ENCODE peak calls at places on chromosomes 13 and 19, in five cellular contexts. N, I, W, F and U are unnamed samples.

GRCh38 chr13:90068658-90069057 is 1278.8 kb upstream of the MIR17HG start:
- DNase-seq in N (no peak), I (no peak), W (no peak), F (no peak), U (no peak)

GRCh38 chr13:92197669-92198068 is 799.2 kb downstream of the GPC5 start:
- DNase-seq in N (peak), I (no peak), W (no peak), F (no peak), U (no peak)

GRCh38 chr19:20964798-20965197 is 41.7 kb downstream of the ZNF85 start:
- DNase-seq in N (no peak), I (no peak), W (no peak), F (no peak), U (no peak)

GRCh38 chr19:46180701-46181385 is 32.8 kb downstream of the IGFL2 start:
- DNase-seq in N (peak), I (peak), W (no peak), F (no peak), U (no peak)

GRCh38 chr13:32639502-32640105 is 53.4 kb downstream of the PDS5B start:
- DNase-seq in N (peak), I (peak), W (no peak), F (peak), U (peak)

GRCh38 chr19:16328824-16329482 is 4.3 kb downstream of the KLF2 start:
- DNase-seq in N (no peak), I (no peak), W (no peak), F (no peak), U (no peak)

GRCh38 chr13:111552891-111553637 is 232.6 kb downstream of the TEX29 start:
- DNase-seq in N (no peak), I (no peak), W (no peak), F (no peak), U (no peak)

GRCh38 chr19:17576758-17577532 is 21.5 kb downstream of the COLGALT1 start:
- DNase-seq in N (peak), I (peak), W (peak), F (peak), U (peak)

GRCh38 chr19:19539738-19540703 is 2.0 kb downstream of the CILP2 start:
- DNase-seq in N (peak), I (peak), W (peak), F (peak), U (peak)

GRCh38 chr19:1406818-1407661 is at the start of gene DAZAP1:
- DNase-seq in N (peak), I (peak), W (peak), F (peak), U (peak)

GRCh38 chr19:2869618-2870017 is 2.5 kb downstream of the ZNF556 start:
- DNase-seq in N (no peak), I (no peak), W (no peak), F (no peak), U (no peak)

GRCh38 chr19:19064098-19064722 is 416 bp downstream of the SLC25A42 start:
- DNase-seq in N (no peak), I (no peak), W (no peak), F (peak), U (no peak)

GRCh38 chr13:84430015-84430414 is 547.7 kb upstream of the SLITRK1 start:
- DNase-seq in N (peak), I (no peak), W (no peak), F (no peak), U (no peak)

GRCh38 chr13:26946675-26947342 is 186.2 kb upstream of the GPR12 start:
- DNase-seq in N (peak), I (peak), W (no peak), F (peak), U (no peak)

GRCh38 chr13:113164492-113164891 is 6.0 kb downstream of the PROZ start:
- DNase-seq in N (no peak), I (no peak), W (no peak), F (no peak), U (no peak)

GRCh38 chr13:48653074-48654054 is at the start of gene CYSLTR2:
- DNase-seq in N (peak), I (peak), W (no peak), F (peak), U (no peak)

GRCh38 chr13:38415233-38415632 is 65.6 kb downstream of the UFM1 start:
- DNase-seq in N (peak), I (no peak), W (no peak), F (no peak), U (no peak)

GRCh38 chr19:55536951-55537740 is at the start of gene SBK2:
- DNase-seq in N (no peak), I (no peak), W (no peak), F (peak), U (no peak)

GRCh38 chr13:72004975-72005374 is 138.0 kb upstream of the DACH1 start:
- DNase-seq in N (peak), I (peak), W (no peak), F (no peak), U (no peak)

GRCh38 chr13:113635048-113635420 is 23.0 kb downstream of the ATP4B start:
- DNase-seq in N (no peak), I (no peak), W (no peak), F (no peak), U (no peak)

GRCh38 chr19:10681658-10682057 is 19.6 kb upstream of the QTRT1 start:
- DNase-seq in N (no peak), I (no peak), W (no peak), F (no peak), U (no peak)

GRCh38 chr13:24659239-24659638 is 21.0 kb upstream of the ATP12A start:
- DNase-seq in N (no peak), I (no peak), W (no peak), F (no peak), U (no peak)

GRCh38 chr13:76820759-76821158 is 65.4 kb downstream of the KCTD12 start:
- DNase-seq in N (no peak), I (peak), W (peak), F (no peak), U (peak)

GRCh38 chr13:100633461-100633860 is 41.1 kb downstream of the TMTC4 start:
- DNase-seq in N (peak), I (peak), W (no peak), F (no peak), U (no peak)

GRCh38 chr19:3459322-3459881 is 20.9 kb downstream of the SMIM24 start:
- DNase-seq in N (peak), I (peak), W (peak), F (peak), U (peak)